ENCODE peak calls at places on chromosomes 13 and 19, in seven cellular contexts. R is skeletal muscle cell, M is SK-N-SH, E is left lung, K is adrenal gland, W is small intestine, N is astrocyte. X is an unnamed sample.

GRCh38 chr13:98548230-98548629 is 28.7 kb downstream of the STK24 start:
- DNase-seq in R (no peak), M (no peak), E (no peak), K (no peak), W (no peak), N (no peak), X (no peak)

GRCh38 chr13:38350114-38350617 is 515 bp downstream of the UFM1 start:
- DNase-seq in R (no peak), M (peak), E (peak), K (peak), W (peak), N (peak), X (peak)

GRCh38 chr19:6267552-6268381 is 12.0 kb downstream of the MLLT1 start:
- DNase-seq in R (no peak), M (no peak), E (no peak), K (no peak), W (no peak), N (peak), X (no peak)

GRCh38 chr13:80924596-80924995 is 583.7 kb upstream of the SPRY2 start:
- DNase-seq in R (no peak), M (no peak), E (no peak), K (no peak), W (no peak), N (peak), X (no peak)

GRCh38 chr13:90492872-90493271 is 854.6 kb upstream of the MIR17HG start:
- DNase-seq in R (no peak), M (no peak), E (no peak), K (no peak), W (no peak), N (no peak), X (no peak)

GRCh38 chr19:20964798-20965197 is 41.7 kb downstream of the ZNF85 start:
- DNase-seq in R (no peak), M (no peak), E (no peak), K (no peak), W (no peak), N (no peak), X (no peak)

GRCh38 chr13:19567820-19568534 is 6.6 kb upstream of the TPTE2 start:
- DNase-seq in R (no peak), M (no peak), E (no peak), K (no peak), W (no peak), N (no peak), X (no peak)

GRCh38 chr19:21694171-21694906 is 73.0 kb downstream of the ZNF100 start:
- DNase-seq in R (no peak), M (no peak), E (no peak), K (no peak), W (no peak), N (no peak), X (no peak)

GRCh38 chr13:48356750-48357149 is 53.2 kb downstream of the RB1 start:
- DNase-seq in R (no peak), M (no peak), E (no peak), K (no peak), W (no peak), N (no peak), X (no peak)

DNA sequence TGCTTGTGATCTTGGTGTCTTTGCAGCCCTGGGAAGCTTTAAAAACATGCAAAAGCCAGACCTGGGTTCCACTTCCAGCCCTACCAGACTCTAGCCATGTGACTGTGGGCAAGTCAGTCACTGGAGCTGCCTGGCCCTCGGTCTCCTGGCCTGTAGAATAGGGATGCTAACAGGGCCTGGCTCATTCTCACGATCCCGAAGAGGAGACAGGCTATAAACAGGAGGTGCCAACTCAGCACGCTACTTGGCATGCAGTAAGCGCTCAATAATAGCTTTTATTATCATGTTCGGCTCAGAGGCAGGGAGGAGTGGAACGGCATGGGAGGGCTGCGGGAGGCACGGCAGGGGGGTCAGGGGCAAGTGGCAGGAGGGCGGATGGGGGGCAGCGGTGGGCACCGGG is 1.7 kb downstream of the CTXN1 start:
- DNase-seq in R (no peak), M (no peak), E (no peak), K (no peak), W (no peak), N (no peak), X (no peak)
- H3K4me3 ChIP-seq in R (no peak), M (no peak), E (no peak), K (no peak), W (no peak), N (no peak), X (no peak)

DNA sequence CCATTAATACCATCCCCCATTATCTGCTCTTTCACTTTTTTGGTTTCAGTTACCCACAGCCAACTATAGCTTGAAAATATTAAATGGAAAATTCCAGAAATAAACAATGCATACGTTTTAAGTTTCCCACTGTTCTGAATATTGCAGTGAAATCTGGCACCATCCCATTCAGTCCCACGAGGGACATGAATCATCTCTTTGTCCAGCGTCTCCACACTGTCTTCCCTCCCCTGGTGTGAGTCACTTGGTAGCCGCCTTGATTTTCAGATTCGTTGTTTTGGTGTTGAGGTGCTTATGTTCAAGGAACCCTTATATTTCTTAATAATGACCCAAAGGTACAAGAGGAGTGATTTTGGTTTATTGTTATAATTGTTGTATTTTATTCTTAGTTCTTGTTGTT is 246.1 kb downstream of the DCT start:
- DNase-seq in R (peak), M (no peak), E (no peak), K (peak), W (no peak), N (peak), X (no peak)
- H3K4me3 ChIP-seq in R (no peak), M (no peak), E (no peak), K (peak), W (no peak), N (no peak), X (no peak)

DNA sequence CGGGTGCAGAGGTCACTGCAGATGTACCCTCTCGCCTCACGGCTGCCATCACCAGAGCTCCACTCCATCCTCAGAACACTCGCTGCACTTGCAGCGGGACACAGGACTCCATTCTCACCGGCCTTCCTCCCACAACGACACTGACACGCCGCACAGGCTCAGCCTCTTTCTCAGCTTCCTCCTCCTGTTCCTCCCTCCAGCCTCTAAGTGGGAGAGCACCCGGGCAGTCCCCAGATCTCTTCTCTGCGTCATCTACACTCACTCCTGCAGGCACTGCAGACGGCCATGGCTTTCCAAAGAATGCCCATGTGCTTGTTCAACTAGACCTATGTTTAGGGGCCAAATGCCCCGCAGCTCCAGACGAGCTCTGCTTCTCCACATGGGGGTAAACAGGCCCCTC is 14.3 kb upstream of the FKRP start:
- DNase-seq in R (no peak), M (no peak), E (peak), K (no peak), W (no peak), N (peak), X (no peak)
- H3K4me3 ChIP-seq in R (no peak), M (no peak), E (peak), K (no peak), W (no peak), N (peak), X (no peak)

DNA sequence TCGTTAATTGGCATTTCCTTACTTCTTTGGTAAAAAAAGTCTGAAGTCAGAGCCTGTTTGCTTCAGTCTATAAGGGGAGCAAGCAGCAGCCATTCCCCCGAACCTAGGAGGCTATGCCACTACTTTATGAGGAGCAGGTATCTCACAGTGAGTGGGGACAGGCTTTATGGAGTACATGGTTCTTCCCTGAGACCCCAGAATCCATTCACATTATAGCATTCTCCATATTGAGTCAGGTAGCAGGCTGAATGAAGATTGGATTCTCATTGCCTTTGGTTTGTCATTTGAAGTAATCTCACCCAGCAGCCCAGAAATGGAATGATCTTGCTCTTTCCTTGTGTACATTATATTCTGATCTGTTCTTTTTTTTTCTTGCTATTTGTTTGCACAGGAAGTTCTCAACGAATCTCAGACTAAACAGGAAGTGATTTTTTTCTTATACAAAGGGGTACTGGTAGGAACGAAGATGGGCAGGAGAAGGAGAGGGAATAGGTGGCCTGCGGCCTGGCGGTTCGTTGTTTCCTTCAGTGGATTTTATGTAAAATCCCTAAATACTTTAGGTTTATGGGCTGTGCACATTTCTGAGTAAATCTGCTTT is 74.4 kb downstream of the ARHGAP35 start:
- DNase-seq in R (no peak), M (no peak), E (no peak), K (no peak), W (peak), N (no peak), X (no peak)
- H3K4me3 ChIP-seq in R (no peak), M (no peak), E (no peak), K (no peak), W (no peak), N (no peak), X (no peak)